ENCODE peak calls at places on chromosome 5, in four cellular contexts. T, Z, J and X are unnamed samples. For H3K4me1, the result is how much of the 10 kb centered on the place peaks cover.

GRCh38 chr5:140011297-140011802 is 31.7 kb downstream of the NRG2 start:
- DNase-seq in T (peak), Z (peak), J (peak), X (peak)

GRCh38 chr5:178225174-178225573 is 7.4 kb downstream of the PHYKPL start:
- DNase-seq in T (no peak), Z (no peak), J (no peak), X (no peak)

GRCh38 chr5:176776916-176777315 is 33.4 kb upstream of the UNC5A start:
- DNase-seq in T (no peak), Z (no peak), J (no peak), X (no peak)

GRCh38 chr5:2705861-2706260 is 45.6 kb downstream of the IRX2 start:
- DNase-seq in T (no peak), Z (no peak), J (no peak), X (no peak)

GRCh38 chr5:12419075-12419474 is 514.8 kb upstream of the CTNND2 start:
- DNase-seq in T (no peak), Z (no peak), J (no peak), X (no peak)

GRCh38 chr5:76867027-76867426 is 17.2 kb downstream of the S100Z start:
- DNase-seq in T (peak), Z (no peak), J (no peak), X (no peak)

GRCh38 chr5:112628219-112628618 is 109.5 kb upstream of the APC start:
- DNase-seq in T (no peak), Z (no peak), J (no peak), X (no peak)

GRCh38 chr5:180421672-180422071 is 68.5 kb upstream of the GFPT2 start:
- DNase-seq in T (no peak), Z (no peak), J (no peak), X (no peak)

GRCh38 chr5:133924221-133924920 is 44.1 kb downstream of the C5orf15 start:
- DNase-seq in T (no peak), Z (no peak), J (no peak), X (no peak)

GRCh38 chr5:45521067-45521466 is 175.1 kb downstream of the HCN1 start:
- DNase-seq in T (peak), Z (peak), J (no peak), X (peak)

GRCh38 chr5:175694371-175695160 is 36.7 kb downstream of the HRH2 start:
- DNase-seq in T (no peak), Z (no peak), J (no peak), X (no peak)

GRCh38 chr5:143554194-143554717 is 150.8 kb upstream of the NR3C1 start:
- DNase-seq in T (peak), Z (peak), J (peak), X (no peak)

GRCh38 chr5:89967806-89968444 is 441.6 kb downstream of the CETN3 start:
- DNase-seq in T (no peak), Z (no peak), J (peak), X (no peak)

GRCh38 chr5:171351674-171352073 is 36.0 kb upstream of the NPM1 start:
- DNase-seq in T (no peak), Z (no peak), J (no peak), X (no peak)

GRCh38 chr5:73540192-73540591 is 25.2 kb downstream of the ANKRA2 start:
- DNase-seq in T (peak), Z (peak), J (peak), X (peak)

GRCh38 chr5:1298067-1298551 is 3.2 kb upstream of the TERT start:
- DNase-seq in T (no peak), Z (no peak), J (no peak), X (no peak)

GRCh38 chr5:116970318-116970717 is 395.7 kb upstream of the SEMA6A start:
- DNase-seq in T (no peak), Z (no peak), J (no peak), X (no peak)

GRCh38 chr5:142016576-142016975 is 3.7 kb upstream of the GNPDA1 start:
- DNase-seq in T (no peak), Z (no peak), J (no peak), X (no peak)

GRCh38 chr5:72255237-72255636 is 64.8 kb downstream of the MRPS27 start:
- DNase-seq in T (no peak), Z (no peak), J (no peak), X (no peak)

GRCh38 chr5:58076473-58077257 is 383.2 kb downstream of the PLK2 start:
- DNase-seq in T (no peak), Z (no peak), J (no peak), X (no peak)

GRCh38 chr5:110785356-110785755 is 46.5 kb downstream of the SLC25A46 start:
- DNase-seq in T (peak), Z (no peak), J (peak), X (no peak)

GRCh38 chr5:147474140-147474539 is 35.7 kb downstream of the DPYSL3 start:
- DNase-seq in T (no peak), Z (no peak), J (no peak), X (no peak)

GRCh38 chr5:138752341-138752950 is 779 bp upstream of the CTNNA1 start:
- DNase-seq in T (no peak), Z (peak), J (peak), X (peak)

GRCh38 chr5:59813761-59814562 is 79.6 kb downstream of the PDE4D start:
- DNase-seq in T (peak), Z (peak), J (peak), X (peak)

GRCh38 chr5:160298189-160298588 is 14.2 kb downstream of the CCNJL start:
- DNase-seq in T (no peak), Z (no peak), J (no peak), X (no peak)

GRCh38 chr5:143775258-143775657 is 36.7 kb upstream of the HMHB1 start:
- DNase-seq in T (peak), Z (peak), J (peak), X (no peak)

GRCh38 chr5:173745123-173745522 is 128.7 kb upstream of the BOD1 start:
- DNase-seq in T (no peak), Z (no peak), J (no peak), X (no peak)

GRCh38 chr5:152511531-152512132 is 106.6 kb upstream of the NMUR2 start:
- DNase-seq in T (no peak), Z (no peak), J (no peak), X (no peak)

GRCh38 chr5:83048277-83048676 is 28.9 kb downstream of the TMEM167A start:
- DNase-seq in T (peak), Z (no peak), J (no peak), X (no peak)

GRCh38 chr5:126044111-126044668 is 379.0 kb upstream of the GRAMD2B start:
- DNase-seq in T (peak), Z (no peak), J (peak), X (no peak)

GRCh38 chr5:96702503-96703383 is 40.6 kb downstream of the CAST start:
- DNase-seq in T (peak), Z (peak), J (peak), X (peak)

GRCh38 chr5:14507156-14507941 is 74.2 kb upstream of the OTULINL start:
- DNase-seq in T (no peak), Z (no peak), J (no peak), X (no peak)

GRCh38 chr5:102048940-102049339 is 247.1 kb downstream of the SLCO4C1 start:
- DNase-seq in T (no peak), Z (no peak), J (no peak), X (no peak)

GRCh38 chr5:41247135-41247534 is 33.8 kb upstream of the C6 start:
- DNase-seq in T (no peak), Z (no peak), J (no peak), X (no peak)

GRCh38 chr5:140690376-140690932 is 716 bp downstream of the HARS1 start:
- DNase-seq in T (no peak), Z (no peak), J (peak), X (no peak)

GRCh38 chr5:108966910-108967309 is 219.2 kb downstream of the FER start:
- DNase-seq in T (no peak), Z (no peak), J (no peak), X (no peak)

GRCh38 chr5:75337366-75338021 is 474 bp downstream of the HMGCR start:
- DNase-seq in T (no peak), Z (peak), J (peak), X (peak)

GRCh38 chr5:65695162-65695755 is 26.6 kb downstream of the SGTB start:
- DNase-seq in T (no peak), Z (no peak), J (no peak), X (no peak)

GRCh38 chr5:68271124-68271523 is 55.6 kb downstream of the PIK3R1 start:
- DNase-seq in T (no peak), Z (no peak), J (no peak), X (no peak)
- H3K4me1 ChIP-seq in T (under half), Z (under half), J (half or more), X (under half)

GRCh38 chr5:81896764-81897163 is 75.1 kb upstream of the ATG10 start:
- DNase-seq in T (no peak), Z (no peak), J (no peak), X (no peak)

GRCh38 chr5:81901539-81901938 is 70.3 kb upstream of the ATG10 start:
- DNase-seq in T (no peak), Z (no peak), J (no peak), X (no peak)

GRCh38 chr5:81898403-81898802 is 73.4 kb upstream of the ATG10 start:
- DNase-seq in T (no peak), Z (no peak), J (no peak), X (no peak)

GRCh38 chr5:81895312-81895711 is 76.5 kb upstream of the ATG10 start:
- DNase-seq in T (peak), Z (no peak), J (no peak), X (no peak)

GRCh38 chr5:81899123-81899522 is 72.7 kb upstream of the ATG10 start:
- DNase-seq in T (no peak), Z (no peak), J (no peak), X (no peak)
- H3K4me1 ChIP-seq in T (under half), Z (under half), J (under half), X (under half)

GRCh38 chr5:39063037-39063436 is 11.2 kb downstream of the RICTOR start:
- DNase-seq in T (no peak), Z (no peak), J (peak), X (no peak)
- H3K4me1 ChIP-seq in T (under half), Z (under half), J (under half), X (under half)

GRCh38 chr5:157558681-157559080 is 16.9 kb downstream of the ADAM19 start:
- DNase-seq in T (no peak), Z (no peak), J (no peak), X (peak)
- H3K4me1 ChIP-seq in T (half or more), Z (under half), J (under half), X (half or more)

GRCh38 chr5:56699588-56699987 is 115.8 kb upstream of the MAP3K1 start:
- DNase-seq in T (no peak), Z (no peak), J (no peak), X (no peak)
- H3K4me1 ChIP-seq in T (under half), Z (under half), J (under half), X (under half)

DNA sequence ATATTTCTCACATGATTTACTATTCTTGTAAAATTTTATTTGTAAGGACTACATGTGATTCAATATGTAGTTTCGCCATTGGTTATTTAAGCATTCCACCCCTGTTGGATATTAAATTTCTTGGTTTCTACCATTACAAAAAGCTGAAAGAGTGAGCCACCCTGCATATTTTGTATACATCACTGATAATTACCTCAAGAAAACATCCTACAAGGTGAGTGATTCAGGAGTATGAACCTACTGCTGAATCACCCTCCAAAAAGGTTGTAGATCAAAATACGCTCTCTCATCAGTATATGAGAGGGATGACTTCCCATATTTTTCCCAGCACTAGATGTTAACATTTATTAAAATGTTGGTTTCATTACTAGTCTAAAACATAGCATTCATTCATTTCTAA is 454.3 kb upstream of the WWC1 start:
- DNase-seq in T (no peak), Z (no peak), J (no peak), X (no peak)
- H3K4me1 ChIP-seq in T (under half), Z (under half), J (under half), X (under half)